ENCODE peak calls at places on chromosomes 16 and 17, in six cellular contexts. One of them, this sample, is unnamed.

GRCh38 chr16:3819741-3820724 is 60.5 kb downstream of the CREBBP start:
- DNase-seq in foreskin fibroblast: peak
- DNase-seq in H1: no peak
- DNase-seq in cardiac fibroblast: peak
- DNase-seq in left ventricle myocardium inferior: no peak
- DNase-seq in fibroblast of pulmonary artery: peak
- DNase-seq in this sample: peak

GRCh38 chr16:19861811-19862327 is 22.8 kb downstream of the GPRC5B start:
- DNase-seq in foreskin fibroblast: no peak
- DNase-seq in left ventricle myocardium inferior: no peak
- DNase-seq in H1: peak
- DNase-seq in fibroblast of pulmonary artery: no peak
- DNase-seq in cardiac fibroblast: no peak
- DNase-seq in this sample: no peak

GRCh38 chr17:17783121-17783824 is 53.5 kb downstream of the SREBF1 start:
- DNase-seq in fibroblast of pulmonary artery: peak
- DNase-seq in H1: peak
- DNase-seq in cardiac fibroblast: peak
- DNase-seq in foreskin fibroblast: no peak
- DNase-seq in left ventricle myocardium inferior: peak
- DNase-seq in this sample: no peak

GRCh38 chr17:5272313-5272712 is 9.8 kb upstream of the RABEP1 start:
- DNase-seq in foreskin fibroblast: no peak
- DNase-seq in H1: no peak
- DNase-seq in fibroblast of pulmonary artery: no peak
- DNase-seq in cardiac fibroblast: no peak
- DNase-seq in left ventricle myocardium inferior: no peak
- DNase-seq in this sample: no peak

GRCh38 chr17:35052240-35052608 is 11.3 kb downstream of the RFFL start:
- DNase-seq in foreskin fibroblast: peak
- DNase-seq in H1: no peak
- DNase-seq in cardiac fibroblast: no peak
- DNase-seq in fibroblast of pulmonary artery: no peak
- DNase-seq in left ventricle myocardium inferior: no peak
- DNase-seq in this sample: peak

GRCh38 chr17:33520404-33521032 is 227.4 kb upstream of the ASIC2 start:
- DNase-seq in H1: peak
- DNase-seq in fibroblast of pulmonary artery: peak
- DNase-seq in foreskin fibroblast: no peak
- DNase-seq in left ventricle myocardium inferior: peak
- DNase-seq in cardiac fibroblast: peak
- DNase-seq in this sample: no peak

GRCh38 chr17:35257080-35257701 is 14.3 kb downstream of the SLFN5 start:
- DNase-seq in cardiac fibroblast: peak
- DNase-seq in foreskin fibroblast: peak
- DNase-seq in H1: no peak
- DNase-seq in fibroblast of pulmonary artery: peak
- DNase-seq in left ventricle myocardium inferior: no peak
- DNase-seq in this sample: no peak

GRCh38 chr16:695355-696089 is 5.3 kb upstream of the WDR24 start:
- DNase-seq in left ventricle myocardium inferior: no peak
- DNase-seq in cardiac fibroblast: no peak
- DNase-seq in H1: peak
- DNase-seq in foreskin fibroblast: no peak
- DNase-seq in fibroblast of pulmonary artery: no peak
- DNase-seq in this sample: no peak

GRCh38 chr17:73643012-73643845 is 1.0 kb downstream of the SDK2 start:
- DNase-seq in H1: peak
- DNase-seq in left ventricle myocardium inferior: peak
- DNase-seq in fibroblast of pulmonary artery: no peak
- DNase-seq in cardiac fibroblast: no peak
- DNase-seq in foreskin fibroblast: peak
- DNase-seq in this sample: no peak

GRCh38 chr17:28684963-28685362 is 23.0 kb downstream of the SUPT6H start:
- DNase-seq in foreskin fibroblast: peak
- DNase-seq in H1: no peak
- DNase-seq in cardiac fibroblast: peak
- DNase-seq in left ventricle myocardium inferior: no peak
- DNase-seq in fibroblast of pulmonary artery: peak
- DNase-seq in this sample: no peak
- H3K4me3 ChIP-seq in foreskin fibroblast: no peak
- H3K4me3 ChIP-seq in H1: no peak
- H3K4me3 ChIP-seq in cardiac fibroblast: no peak
- H3K4me3 ChIP-seq in left ventricle myocardium inferior: no peak
- H3K4me3 ChIP-seq in fibroblast of pulmonary artery: no peak
- H3K4me3 ChIP-seq in this sample: no peak

DNA sequence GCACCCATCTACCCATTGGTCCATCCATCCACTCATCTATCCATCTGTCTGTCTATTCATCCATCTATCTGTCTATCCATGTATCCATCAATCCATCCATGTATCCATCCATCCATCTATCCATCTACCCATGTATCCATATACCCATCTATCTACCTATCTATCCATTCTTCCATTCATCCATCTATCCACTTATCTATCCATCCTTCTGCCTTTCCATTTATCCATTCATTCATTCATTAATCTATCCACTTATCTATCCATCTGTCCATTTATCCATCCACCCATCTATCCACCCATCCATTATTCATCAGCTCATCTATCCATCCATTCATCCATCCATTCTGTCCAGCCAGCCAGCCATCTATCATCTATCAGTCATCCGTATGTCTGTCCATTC is 21.5 kb downstream of the TRIM25 start:
- DNase-seq in fibroblast of pulmonary artery: no peak
- DNase-seq in H1: no peak
- DNase-seq in left ventricle myocardium inferior: no peak
- DNase-seq in cardiac fibroblast: no peak
- DNase-seq in foreskin fibroblast: no peak
- DNase-seq in this sample: no peak
- H3K4me3 ChIP-seq in fibroblast of pulmonary artery: no peak
- H3K4me3 ChIP-seq in H1: no peak
- H3K4me3 ChIP-seq in left ventricle myocardium inferior: no peak
- H3K4me3 ChIP-seq in cardiac fibroblast: no peak
- H3K4me3 ChIP-seq in foreskin fibroblast: no peak
- H3K4me3 ChIP-seq in this sample: no peak

DNA sequence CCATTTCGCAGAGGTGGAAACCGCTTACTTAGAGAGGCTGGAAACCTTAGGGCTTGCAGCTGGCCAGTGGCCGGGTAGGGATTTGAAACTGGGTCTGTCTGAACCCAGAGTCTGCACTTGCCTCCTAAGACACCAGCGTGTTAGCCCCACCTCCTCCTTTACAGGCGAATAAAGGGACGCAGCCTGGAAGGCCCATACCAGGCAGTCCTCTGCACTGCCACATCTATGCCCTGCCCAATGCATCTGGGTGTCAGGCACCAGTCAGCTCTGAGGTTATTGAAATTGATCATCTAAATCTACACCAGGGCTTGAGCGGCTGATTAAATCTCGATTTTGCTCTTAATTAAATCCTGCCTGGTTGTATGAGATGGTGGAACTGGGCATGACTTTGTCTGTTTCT is 19.9 kb upstream of the NAGS start:
- DNase-seq in cardiac fibroblast: no peak
- DNase-seq in fibroblast of pulmonary artery: no peak
- DNase-seq in left ventricle myocardium inferior: no peak
- DNase-seq in H1: no peak
- DNase-seq in foreskin fibroblast: no peak
- DNase-seq in this sample: no peak
- H3K4me3 ChIP-seq in cardiac fibroblast: peak
- H3K4me3 ChIP-seq in fibroblast of pulmonary artery: no peak
- H3K4me3 ChIP-seq in left ventricle myocardium inferior: peak
- H3K4me3 ChIP-seq in H1: peak
- H3K4me3 ChIP-seq in foreskin fibroblast: peak
- H3K4me3 ChIP-seq in this sample: peak

GRCh38 chr16:78183886-78184553 is 84.6 kb downstream of the WWOX start:
- DNase-seq in H1: no peak
- DNase-seq in left ventricle myocardium inferior: no peak
- DNase-seq in fibroblast of pulmonary artery: no peak
- DNase-seq in cardiac fibroblast: no peak
- DNase-seq in foreskin fibroblast: no peak
- DNase-seq in this sample: no peak
- H3K4me3 ChIP-seq in H1: no peak
- H3K4me3 ChIP-seq in left ventricle myocardium inferior: no peak
- H3K4me3 ChIP-seq in fibroblast of pulmonary artery: no peak
- H3K4me3 ChIP-seq in cardiac fibroblast: no peak
- H3K4me3 ChIP-seq in foreskin fibroblast: peak
- H3K4me3 ChIP-seq in this sample: no peak

GRCh38 chr16:28549301-28549899 is 4.3 kb upstream of the SGF29 start:
- DNase-seq in cardiac fibroblast: peak
- DNase-seq in foreskin fibroblast: no peak
- DNase-seq in H1: no peak
- DNase-seq in fibroblast of pulmonary artery: peak
- DNase-seq in left ventricle myocardium inferior: no peak
- DNase-seq in this sample: no peak

GRCh38 chr16:28554634-28555423 is 1.1 kb downstream of the SGF29 start:
- DNase-seq in left ventricle myocardium inferior: no peak
- DNase-seq in H1: no peak
- DNase-seq in foreskin fibroblast: no peak
- DNase-seq in fibroblast of pulmonary artery: no peak
- DNase-seq in cardiac fibroblast: no peak
- DNase-seq in this sample: no peak

GRCh38 chr16:28555593-28555992 is 1.9 kb downstream of the SGF29 start:
- DNase-seq in fibroblast of pulmonary artery: no peak
- DNase-seq in cardiac fibroblast: no peak
- DNase-seq in foreskin fibroblast: no peak
- DNase-seq in left ventricle myocardium inferior: no peak
- DNase-seq in H1: no peak
- DNase-seq in this sample: no peak

GRCh38 chr16:28556914-28557320 is 3.2 kb downstream of the SGF29 start:
- DNase-seq in cardiac fibroblast: no peak
- DNase-seq in fibroblast of pulmonary artery: no peak
- DNase-seq in H1: no peak
- DNase-seq in left ventricle myocardium inferior: no peak
- DNase-seq in foreskin fibroblast: no peak
- DNase-seq in this sample: no peak

DNA sequence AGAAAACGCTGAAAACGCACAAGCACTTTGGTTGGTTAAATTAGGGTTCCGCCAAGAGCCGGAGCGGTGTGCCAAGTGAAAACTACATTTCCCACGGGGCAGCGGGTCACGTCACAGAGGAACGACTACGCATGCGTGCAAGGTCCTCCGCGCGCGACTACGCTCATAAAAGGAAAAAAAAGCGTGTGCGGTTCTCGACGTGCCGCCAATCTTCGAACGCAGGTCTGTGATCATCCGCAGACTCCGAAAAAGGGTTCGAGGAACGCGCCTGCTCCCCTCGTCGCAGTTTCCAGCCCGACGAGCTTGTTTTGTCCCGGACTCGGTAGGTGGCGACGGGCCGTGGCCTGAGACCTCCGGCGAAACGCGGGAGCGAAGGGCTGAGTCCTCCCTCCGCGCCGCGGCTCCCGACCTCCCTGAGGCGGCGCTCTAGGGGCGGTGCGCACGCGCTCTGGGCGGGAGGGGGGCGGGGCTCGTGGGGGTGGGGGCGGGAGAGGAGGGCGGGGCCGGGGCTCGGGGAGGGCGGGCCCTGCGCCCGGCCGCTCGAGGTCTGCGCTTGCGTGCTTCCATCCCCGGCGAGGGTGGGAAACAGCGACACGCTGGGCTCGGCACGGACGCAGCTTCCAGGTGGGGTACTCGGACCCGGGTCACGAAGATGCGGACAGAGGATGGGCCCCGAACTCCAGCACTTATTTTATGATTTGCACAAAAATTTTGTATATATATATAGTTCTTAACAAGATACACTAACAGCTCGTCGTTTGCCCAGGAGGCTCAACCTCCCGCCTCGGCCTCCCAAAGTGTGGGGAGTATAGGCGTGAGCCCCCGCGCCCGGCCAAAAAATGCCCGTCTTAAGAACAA is at the start of gene SGF29:
- DNase-seq in left ventricle myocardium inferior: peak
- DNase-seq in foreskin fibroblast: peak
- DNase-seq in cardiac fibroblast: peak
- DNase-seq in H1: peak
- DNase-seq in fibroblast of pulmonary artery: peak
- DNase-seq in this sample: peak
- H3K4me3 ChIP-seq in left ventricle myocardium inferior: peak
- H3K4me3 ChIP-seq in foreskin fibroblast: peak
- H3K4me3 ChIP-seq in cardiac fibroblast: peak
- H3K4me3 ChIP-seq in H1: peak
- H3K4me3 ChIP-seq in fibroblast of pulmonary artery: peak
- H3K4me3 ChIP-seq in this sample: peak